ENCODE peak calls at places on chromosomes 11 and 22, in ten cellular contexts. One of them, this sample, is unnamed.

GRCh38 chr11:60862171-60862570 is 5.2 kb upstream of the ZP1 start:
- DNase-seq in NCI-H1105: no peak
- DNase-seq in adipocyte: no peak
- DNase-seq in HT-29: no peak
- DNase-seq in HEK293T: no peak
- DNase-seq in activated CD4-positive, alpha-beta T cell treated with anti-CD3 and anti-CD28 coated beads, Interleukin-2, amount 50 U/mL, for 48 hours: no peak
- DNase-seq in activated naive CD8-positive, alpha-beta T cell treated with anti-CD3 and anti-CD28 coated beads, Interleukin-2, amount 50 U/mL, for 24 hours: no peak
- DNase-seq in HS-5: no peak
- DNase-seq in AG04450: no peak
- DNase-seq in NCI-H524: no peak
- DNase-seq in this sample: no peak

GRCh38 chr11:44793350-44794090 is 66.8 kb downstream of the TSPAN18 start:
- DNase-seq in HS-5: no peak
- DNase-seq in activated naive CD8-positive, alpha-beta T cell treated with anti-CD3 and anti-CD28 coated beads, Interleukin-2, amount 50 U/mL, for 24 hours: no peak
- DNase-seq in HEK293T: no peak
- DNase-seq in activated CD4-positive, alpha-beta T cell treated with anti-CD3 and anti-CD28 coated beads, Interleukin-2, amount 50 U/mL, for 48 hours: no peak
- DNase-seq in HT-29: no peak
- DNase-seq in NCI-H524: peak; percentile 91
- DNase-seq in AG04450: no peak
- DNase-seq in NCI-H1105: peak; percentile 5
- DNase-seq in adipocyte: no peak
- DNase-seq in this sample: no peak

GRCh38 chr22:49392841-49393510 is 434.7 kb downstream of the BRD1 start:
- DNase-seq in AG04450: no peak
- DNase-seq in activated CD4-positive, alpha-beta T cell treated with anti-CD3 and anti-CD28 coated beads, Interleukin-2, amount 50 U/mL, for 48 hours: no peak
- DNase-seq in adipocyte: no peak
- DNase-seq in HT-29: no peak
- DNase-seq in NCI-H524: no peak
- DNase-seq in HS-5: no peak
- DNase-seq in NCI-H1105: no peak
- DNase-seq in HEK293T: no peak
- DNase-seq in activated naive CD8-positive, alpha-beta T cell treated with anti-CD3 and anti-CD28 coated beads, Interleukin-2, amount 50 U/mL, for 24 hours: no peak
- DNase-seq in this sample: no peak

GRCh38 chr22:41920271-41920976 is 5.5 kb upstream of the SHISA8 start:
- DNase-seq in HT-29: no peak
- DNase-seq in NCI-H1105: no peak
- DNase-seq in HS-5: no peak
- DNase-seq in adipocyte: no peak
- DNase-seq in NCI-H524: no peak
- DNase-seq in AG04450: no peak
- DNase-seq in activated CD4-positive, alpha-beta T cell treated with anti-CD3 and anti-CD28 coated beads, Interleukin-2, amount 50 U/mL, for 48 hours: no peak
- DNase-seq in activated naive CD8-positive, alpha-beta T cell treated with anti-CD3 and anti-CD28 coated beads, Interleukin-2, amount 50 U/mL, for 24 hours: no peak
- DNase-seq in HEK293T: no peak
- DNase-seq in this sample: peak; percentile 37

GRCh38 chr11:120682866-120683265 is 171.3 kb downstream of the GRIK4 start:
- DNase-seq in activated CD4-positive, alpha-beta T cell treated with anti-CD3 and anti-CD28 coated beads, Interleukin-2, amount 50 U/mL, for 48 hours: no peak
- DNase-seq in NCI-H1105: no peak
- DNase-seq in HT-29: no peak
- DNase-seq in adipocyte: no peak
- DNase-seq in HEK293T: no peak
- DNase-seq in HS-5: peak; percentile 44
- DNase-seq in NCI-H524: no peak
- DNase-seq in AG04450: peak; percentile 24
- DNase-seq in activated naive CD8-positive, alpha-beta T cell treated with anti-CD3 and anti-CD28 coated beads, Interleukin-2, amount 50 U/mL, for 24 hours: no peak
- DNase-seq in this sample: no peak

GRCh38 chr22:49657275-49657973 is 170.2 kb downstream of the BRD1 start:
- DNase-seq in activated CD4-positive, alpha-beta T cell treated with anti-CD3 and anti-CD28 coated beads, Interleukin-2, amount 50 U/mL, for 48 hours: peak; percentile 82
- DNase-seq in adipocyte: no peak
- DNase-seq in activated naive CD8-positive, alpha-beta T cell treated with anti-CD3 and anti-CD28 coated beads, Interleukin-2, amount 50 U/mL, for 24 hours: peak; percentile 77
- DNase-seq in HEK293T: no peak
- DNase-seq in NCI-H1105: no peak
- DNase-seq in AG04450: no peak
- DNase-seq in HT-29: no peak
- DNase-seq in NCI-H524: no peak
- DNase-seq in HS-5: no peak
- DNase-seq in this sample: peak; percentile 48

GRCh38 chr11:47886096-47886495 is 37.9 kb upstream of the NUP160 start:
- DNase-seq in HEK293T: no peak
- DNase-seq in adipocyte: peak; percentile 69
- DNase-seq in AG04450: peak; percentile 38
- DNase-seq in activated naive CD8-positive, alpha-beta T cell treated with anti-CD3 and anti-CD28 coated beads, Interleukin-2, amount 50 U/mL, for 24 hours: no peak
- DNase-seq in activated CD4-positive, alpha-beta T cell treated with anti-CD3 and anti-CD28 coated beads, Interleukin-2, amount 50 U/mL, for 48 hours: peak; percentile 8
- DNase-seq in NCI-H524: no peak
- DNase-seq in HT-29: no peak
- DNase-seq in HS-5: no peak
- DNase-seq in NCI-H1105: no peak
- DNase-seq in this sample: no peak

GRCh38 chr11:12765428-12765827 is 91.2 kb downstream of the TEAD1 start:
- DNase-seq in AG04450: peak; percentile 29
- DNase-seq in NCI-H524: peak; percentile 86
- DNase-seq in activated naive CD8-positive, alpha-beta T cell treated with anti-CD3 and anti-CD28 coated beads, Interleukin-2, amount 50 U/mL, for 24 hours: no peak
- DNase-seq in HEK293T: no peak
- DNase-seq in activated CD4-positive, alpha-beta T cell treated with anti-CD3 and anti-CD28 coated beads, Interleukin-2, amount 50 U/mL, for 48 hours: no peak
- DNase-seq in NCI-H1105: peak; percentile 91
- DNase-seq in HS-5: no peak
- DNase-seq in HT-29: no peak
- DNase-seq in adipocyte: peak; percentile 59
- DNase-seq in this sample: no peak